ENCODE peak calls at places on chromosome 22, in seven cellular contexts. S is SK-N-MC, V is neural progenitor cell, Q is GM23248, T is fibroblast of lung, G is mammary epithelial cell, C is DND-41. K is an unnamed sample.

GRCh38 chr22:45627489-45628233 is 44.0 kb upstream of the ATXN10 start:
- DNase-seq in G (no peak), C (no peak), V (no peak), Q (no peak), S (no peak), T (no peak), K (no peak)

GRCh38 chr22:12601870-12602779 is 2925.9 kb upstream of the OR11H1 start:
- DNase-seq in C (no peak), S (no peak), T (no peak), V (no peak), G (no peak), Q (no peak), K (no peak)

GRCh38 chr22:29661355-29661754 is 57.9 kb downstream of the NF2 start:
- DNase-seq in C (no peak), G (peak; percentile 77), V (no peak), S (no peak), T (peak; percentile 71), Q (peak; percentile 73), K (peak; percentile 24)

GRCh38 chr22:22984967-22985366 is 85.4 kb upstream of the GNAZ start:
- DNase-seq in G (no peak), C (no peak), S (no peak), T (no peak), V (no peak), Q (no peak), K (no peak)

GRCh38 chr22:31274017-31274416 is 18.3 kb downstream of the PIK3IP1 start:
- DNase-seq in T (no peak), S (no peak), C (no peak), G (no peak), V (no peak), Q (no peak), K (no peak)

GRCh38 chr22:42074153-42074750 is at the start of gene PHETA2:
- DNase-seq in Q (peak; percentile 80), C (no peak), T (peak; percentile 45), S (no peak), V (peak; percentile 32), G (no peak), K (no peak)

GRCh38 chr22:20464912-20465758 is 27.5 kb upstream of the SCARF2 start:
- DNase-seq in V (no peak), T (no peak), S (no peak), G (no peak), Q (no peak), C (no peak), K (no peak)

GRCh38 chr22:23035557-23036277 is 34.6 kb upstream of the GNAZ start:
- DNase-seq in V (no peak), C (peak; percentile 78), Q (no peak), T (no peak), S (no peak), G (no peak), K (no peak)

GRCh38 chr22:31840581-31840980 is 86.8 kb downstream of the DEPDC5 start:
- DNase-seq in G (no peak), C (no peak), T (no peak), Q (no peak), S (no peak), V (no peak), K (no peak)

GRCh38 chr22:43110444-43110926 is at the start of gene BIK:
- DNase-seq in S (no peak), Q (peak; percentile 44), V (peak; percentile 85), G (peak; percentile 37), T (peak; percentile 27), C (peak; percentile 37), K (no peak)

GRCh38 chr22:36182871-36183270 is 18.7 kb downstream of the APOL4 start:
- DNase-seq in Q (peak; percentile 51), G (no peak), C (no peak), T (no peak), V (no peak), S (no peak), K (no peak)

GRCh38 chr22:19775496-19776325 is 15.1 kb downstream of the TBX1 start:
- DNase-seq in Q (no peak), C (no peak), T (no peak), S (no peak), V (no peak), G (no peak), K (no peak)

GRCh38 chr22:17368727-17369552 is at the start of gene CECR2:
- DNase-seq in C (peak; percentile 49), S (no peak), V (peak; percentile 95), G (no peak), T (peak; percentile 61), Q (no peak), K (peak; percentile 0)

GRCh38 chr22:17370036-17370765 is 941 bp downstream of the CECR2 start:
- DNase-seq in C (no peak), T (peak; percentile 11), Q (no peak), V (peak; percentile 76), S (no peak), G (no peak), K (no peak)

GRCh38 chr22:17371446-17371845 is 2.2 kb downstream of the CECR2 start:
- DNase-seq in V (no peak), G (no peak), Q (no peak), S (no peak), T (no peak), C (no peak), K (no peak)

GRCh38 chr22:17369553-17370035 is 334 bp downstream of the CECR2 start:
- DNase-seq in G (no peak), V (peak; percentile 88), Q (peak; percentile 4), C (no peak), T (peak; percentile 48), S (no peak), K (no peak)

DNA sequence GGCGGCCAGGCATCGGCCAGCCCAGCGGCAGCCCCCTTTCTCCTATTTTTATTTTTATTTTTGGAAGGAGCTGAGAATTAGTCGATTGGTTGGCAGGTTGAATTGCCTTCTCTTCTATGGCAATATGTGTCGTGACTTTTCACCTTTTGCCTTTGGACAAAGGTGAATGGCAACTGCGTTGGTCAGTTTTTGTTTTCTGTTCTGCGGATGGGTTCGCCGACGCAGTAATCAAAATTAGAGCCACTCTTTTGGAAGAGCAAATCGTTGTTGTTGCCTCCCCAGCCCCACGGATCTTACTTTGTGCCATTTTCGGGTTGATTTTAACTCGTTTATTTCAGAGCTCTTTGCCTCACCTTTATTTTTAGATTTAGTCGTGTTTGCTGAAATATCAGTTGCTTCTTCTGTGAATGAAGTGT is 1.5 kb downstream of the CECR2 start:
- DNase-seq in S (no peak), T (peak; percentile 19), V (no peak), Q (no peak), C (no peak), G (no peak), K (no peak)
- TF ChIP-seq EZH2 in S (no peak), T (peak; percentile 67), V (no peak), Q (no peak), C (no peak), G (peak; percentile 22), K (peak; percentile 79)

GRCh38 chr22:49192857-49193250 is 634.8 kb downstream of the BRD1 start:
- DNase-seq in Q (no peak), S (no peak), V (no peak), T (no peak), G (no peak), C (no peak), K (no peak)

GRCh38 chr22:49189871-49190270 is 637.8 kb downstream of the BRD1 start:
- DNase-seq in Q (no peak), G (no peak), T (no peak), C (no peak), V (no peak), S (no peak), K (no peak)

GRCh38 chr22:49190816-49191505 is 636.7 kb downstream of the BRD1 start:
- DNase-seq in Q (no peak), G (no peak), T (no peak), C (no peak), V (no peak), S (no peak), K (no peak)

GRCh38 chr22:49192180-49192856 is 635.4 kb downstream of the BRD1 start:
- DNase-seq in Q (no peak), V (no peak), S (no peak), G (no peak), T (no peak), C (no peak), K (no peak)

GRCh38 chr22:49191506-49191980 is 636.1 kb downstream of the BRD1 start:
- DNase-seq in T (no peak), Q (no peak), G (no peak), V (no peak), S (no peak), C (no peak), K (no peak)
- H3K9me3 ChIP-seq in T (no peaks in the 10 kb centered on the region), Q (no peaks in the 10 kb centered on the region), G (peaks cover 61% of the 10 kb centered on the region), V (no peaks in the 10 kb centered on the region), S (no peaks in the 10 kb centered on the region), C (no peaks in the 10 kb centered on the region), K (peaks cover 10% of the 10 kb centered on the region)

GRCh38 chr22:37202706-37203105 is 9.6 kb downstream of the SSTR3 start:
- DNase-seq in S (no peak), G (no peak), V (no peak), C (no peak), Q (no peak), T (no peak), K (no peak)
- H3K9ac ChIP-seq in S (no peak overlapping the region), G (no peak overlapping the region), V (no peak overlapping the region), C (no peak overlapping the region), Q (no peak overlapping the region), T (no peak overlapping the region), K (no peak overlapping the region)

GRCh38 chr22:27796118-27796517 is 5.4 kb downstream of the MN1 start:
- DNase-seq in S (no peak), T (no peak), Q (peak; percentile 56), G (no peak), V (no peak), C (no peak), K (no peak)

GRCh38 chr22:27796829-27797792 is 4.4 kb downstream of the MN1 start:
- DNase-seq in V (no peak), T (no peak), Q (no peak), G (no peak), C (no peak), S (no peak), K (no peak)

GRCh38 chr22:27799334-27800249 is 2.0 kb downstream of the MN1 start:
- DNase-seq in S (no peak), T (no peak), Q (peak; percentile 85), V (peak; percentile 60), C (no peak), G (no peak), K (no peak)

GRCh38 chr22:27798526-27799333 is 2.8 kb downstream of the MN1 start:
- DNase-seq in V (peak; percentile 67), S (no peak), G (no peak), C (no peak), Q (no peak), T (no peak), K (no peak)

DNA sequence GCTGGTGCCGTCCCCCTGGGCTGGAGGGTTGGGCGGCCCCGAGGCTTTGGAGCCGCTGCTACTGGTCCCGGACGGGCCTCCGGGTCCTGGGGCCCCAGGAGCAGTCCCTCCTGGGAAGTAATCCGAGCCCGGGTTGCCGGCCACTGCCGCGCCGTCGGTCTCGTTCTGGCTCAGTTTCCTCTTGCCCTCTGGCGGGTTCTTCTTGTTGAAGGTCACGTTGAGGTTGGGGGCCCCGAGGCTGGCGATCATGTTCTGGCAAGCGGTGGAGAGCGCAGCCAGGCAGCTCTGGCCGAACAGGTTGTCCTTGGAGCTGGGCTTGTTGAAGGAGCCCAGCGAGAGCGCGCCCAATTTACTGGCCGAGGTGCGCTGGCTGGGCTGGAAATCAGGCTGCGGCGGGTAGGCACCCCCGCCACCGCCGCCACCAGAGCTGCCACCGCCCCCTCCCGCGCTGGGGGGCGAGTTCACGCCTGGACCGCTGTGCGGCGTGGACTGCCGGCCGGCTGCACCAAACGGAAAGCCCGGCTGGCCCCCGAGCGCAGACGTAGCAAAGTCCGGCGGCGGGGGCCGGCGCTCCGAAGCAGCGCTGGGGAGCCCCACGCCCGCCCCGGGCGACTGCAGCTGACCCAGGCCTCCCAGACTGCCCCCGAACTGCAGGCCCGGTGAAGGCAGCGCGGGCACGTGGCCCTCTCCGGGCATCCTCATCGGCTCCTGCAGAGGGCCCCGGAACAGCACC is 3.6 kb downstream of the MN1 start:
- DNase-seq in G (no peak), S (no peak), T (no peak), Q (no peak), C (no peak), V (peak; percentile 57), K (no peak)
- TF ChIP-seq EZH2 in G (no peak), S (no peak), T (no peak), Q (no peak), C (no peak), V (peak; percentile 37), K (no peak)